ENCODE peak calls at places on chromosomes 2 and 18, in four cellular contexts. A is WERI-Rb-1, U is neural progenitor cell, E is breast epithelium. X is an unnamed sample.

GRCh38 chr2:187994464-187995331 is 297.0 kb upstream of the GULP1 start:
- DNase-seq in A (no peak), U (no peak), E (no peak), X (no peak)

GRCh38 chr2:128780434-128781080 is 461.9 kb upstream of the HS6ST1 start:
- DNase-seq in A (no peak), U (no peak), E (peak; percentile 28), X (no peak)

GRCh38 chr2:9652898-9653479 is 22.2 kb upstream of the YWHAQ start:
- DNase-seq in A (no peak), U (no peak), E (no peak), X (no peak)

GRCh38 chr2:142100967-142101366 is 29.8 kb downstream of the LRP1B start:
- DNase-seq in A (no peak), U (no peak), E (no peak), X (no peak)

GRCh38 chr2:64700133-64700809 is 46.6 kb upstream of the SERTAD2 start:
- DNase-seq in A (no peak), U (no peak), E (no peak), X (no peak)

GRCh38 chr18:55328301-55328700 is 259.7 kb downstream of the TCF4 start:
- DNase-seq in A (no peak), U (no peak), E (no peak), X (no peak)

GRCh38 chr2:213046431-213046830 is 105.0 kb downstream of the IKZF2 start:
- DNase-seq in A (no peak), U (no peak), E (no peak), X (no peak)

GRCh38 chr2:178514664-178515063 is 34.4 kb downstream of the PLEKHA3 start:
- DNase-seq in A (no peak), U (no peak), E (no peak), X (peak; percentile 26)

GRCh38 chr2:11024010-11024615 is 112.4 kb downstream of the KCNF1 start:
- DNase-seq in A (no peak), U (no peak), E (no peak), X (no peak)

GRCh38 chr2:241559489-241560180 is 1.1 kb downstream of the BOK start:
- DNase-seq in A (peak; percentile 50), U (peak; percentile 66), E (no peak), X (no peak)

GRCh38 chr2:169796441-169796840 is 2.2 kb upstream of the SSB start:
- DNase-seq in A (no peak), U (no peak), E (no peak), X (no peak)

GRCh38 chr2:96970248-96970875 is 16.0 kb downstream of the FAM178B start:
- DNase-seq in A (no peak), U (no peak), E (no peak), X (no peak)
- H3K4me3 ChIP-seq in A (no peak overlapping the region), U (no peak overlapping the region), E (no peak overlapping the region), X (no peak overlapping the region)

GRCh38 chr18:22441638-22442037 is 23.9 kb upstream of the CTAGE1 start:
- DNase-seq in A (no peak), U (no peak), E (no peak), X (no peak)
- TF ChIP-seq CTCF in A (no peak), U (peak; percentile 33), E (no peak), X (no peak)

GRCh38 chr2:62505109-62505508 is 886 bp downstream of the TMEM17 start:
- DNase-seq in A (no peak), U (no peak), E (no peak), X (no peak)
- H3K4me3 ChIP-seq in A (peak overlapping the region; percentile 74), U (peak overlapping the region; percentile 62), E (peak overlapping the region; percentile 65), X (peak overlapping the region; percentile 72)

GRCh38 chr2:207354466-207354865 is 175.3 kb upstream of the CREB1 start:
- DNase-seq in A (no peak), U (peak; percentile 36), E (no peak), X (no peak)

GRCh38 chr2:207351171-207351570 is 178.6 kb upstream of the CREB1 start:
- DNase-seq in A (no peak), U (no peak), E (no peak), X (no peak)

GRCh38 chr2:207356604-207357003 is 173.2 kb upstream of the CREB1 start:
- DNase-seq in A (no peak), U (no peak), E (no peak), X (no peak)

GRCh38 chr2:207353836-207354235 is 175.9 kb upstream of the CREB1 start:
- DNase-seq in A (no peak), U (no peak), E (no peak), X (no peak)

GRCh38 chr2:207352978-207353377 is 176.8 kb upstream of the CREB1 start:
- DNase-seq in A (peak; percentile 40), U (peak; percentile 14), E (no peak), X (no peak)
- TF ChIP-seq CTCF in A (peak; percentile 26), U (no peak), E (no peak), X (no peak)